ENCODE peak calls at places on chromosomes 13 and 19, in eight cellular contexts. One of them, this sample, is unnamed. For H3K36me3, the result is how much of the 10 kb centered on the place peaks cover.

GRCh38 chr19:13917888-13918406 is 11.9 kb downstream of the CC2D1A start:
- DNase-seq in mammary epithelial cell: no peak
- DNase-seq in neural progenitor cell: no peak
- DNase-seq in ascending aorta: no peak
- DNase-seq in thoracic aorta: no peak
- DNase-seq in Caco-2: no peak
- DNase-seq in fibroblast of lung: no peak
- DNase-seq in stomach: peak
- DNase-seq in this sample: no peak

GRCh38 chr13:51243832-51244231 is 21.6 kb downstream of the FAM124A start:
- DNase-seq in neural progenitor cell: peak
- DNase-seq in ascending aorta: no peak
- DNase-seq in Caco-2: no peak
- DNase-seq in stomach: no peak
- DNase-seq in thoracic aorta: no peak
- DNase-seq in mammary epithelial cell: no peak
- DNase-seq in fibroblast of lung: no peak
- DNase-seq in this sample: no peak

GRCh38 chr13:103973740-103974139 is 907.5 kb upstream of the SLC10A2 start:
- DNase-seq in thoracic aorta: no peak
- DNase-seq in neural progenitor cell: no peak
- DNase-seq in stomach: no peak
- DNase-seq in Caco-2: no peak
- DNase-seq in fibroblast of lung: no peak
- DNase-seq in ascending aorta: no peak
- DNase-seq in mammary epithelial cell: no peak
- DNase-seq in this sample: no peak

GRCh38 chr19:2494447-2495129 is 18.7 kb downstream of the GADD45B start:
- DNase-seq in thoracic aorta: peak
- DNase-seq in mammary epithelial cell: peak
- DNase-seq in stomach: peak
- DNase-seq in neural progenitor cell: peak
- DNase-seq in fibroblast of lung: peak
- DNase-seq in Caco-2: no peak
- DNase-seq in ascending aorta: peak
- DNase-seq in this sample: peak

GRCh38 chr19:54136086-54136863 is 1.3 kb upstream of the CNOT3 start:
- DNase-seq in mammary epithelial cell: no peak
- DNase-seq in fibroblast of lung: peak
- DNase-seq in thoracic aorta: no peak
- DNase-seq in Caco-2: no peak
- DNase-seq in stomach: no peak
- DNase-seq in neural progenitor cell: peak
- DNase-seq in ascending aorta: no peak
- DNase-seq in this sample: no peak

GRCh38 chr13:114019367-114019766 is 45.5 kb upstream of the C13orf46 start:
- DNase-seq in stomach: no peak
- DNase-seq in Caco-2: no peak
- DNase-seq in fibroblast of lung: no peak
- DNase-seq in ascending aorta: no peak
- DNase-seq in neural progenitor cell: peak
- DNase-seq in mammary epithelial cell: no peak
- DNase-seq in thoracic aorta: no peak
- DNase-seq in this sample: no peak

GRCh38 chr19:3683866-3684816 is 16.1 kb downstream of the PIP5K1C start:
- DNase-seq in fibroblast of lung: peak
- DNase-seq in neural progenitor cell: no peak
- DNase-seq in stomach: no peak
- DNase-seq in mammary epithelial cell: no peak
- DNase-seq in thoracic aorta: no peak
- DNase-seq in ascending aorta: no peak
- DNase-seq in Caco-2: no peak
- DNase-seq in this sample: peak

GRCh38 chr19:29841209-29841558 is 29.4 kb downstream of the CCNE1 start:
- DNase-seq in neural progenitor cell: no peak
- DNase-seq in mammary epithelial cell: peak
- DNase-seq in Caco-2: no peak
- DNase-seq in fibroblast of lung: no peak
- DNase-seq in ascending aorta: no peak
- DNase-seq in stomach: no peak
- DNase-seq in thoracic aorta: no peak
- DNase-seq in this sample: no peak

GRCh38 chr19:13089139-13089856 is 13.4 kb downstream of the LYL1 start:
- DNase-seq in stomach: no peak
- DNase-seq in Caco-2: peak
- DNase-seq in thoracic aorta: no peak
- DNase-seq in ascending aorta: no peak
- DNase-seq in mammary epithelial cell: no peak
- DNase-seq in fibroblast of lung: no peak
- DNase-seq in neural progenitor cell: peak
- DNase-seq in this sample: no peak

GRCh38 chr13:111491021-111491420 is 170.6 kb downstream of the TEX29 start:
- DNase-seq in thoracic aorta: no peak
- DNase-seq in mammary epithelial cell: no peak
- DNase-seq in fibroblast of lung: no peak
- DNase-seq in neural progenitor cell: no peak
- DNase-seq in Caco-2: no peak
- DNase-seq in ascending aorta: no peak
- DNase-seq in stomach: peak
- DNase-seq in this sample: no peak

GRCh38 chr13:110113284-110113764 is 193.6 kb downstream of the COL4A1 start:
- DNase-seq in mammary epithelial cell: peak
- DNase-seq in fibroblast of lung: peak
- DNase-seq in thoracic aorta: no peak
- DNase-seq in Caco-2: no peak
- DNase-seq in neural progenitor cell: no peak
- DNase-seq in stomach: no peak
- DNase-seq in ascending aorta: no peak
- DNase-seq in this sample: no peak

GRCh38 chr19:1045247-1045603 is 5.3 kb downstream of the ABCA7 start:
- DNase-seq in neural progenitor cell: peak
- DNase-seq in mammary epithelial cell: peak
- DNase-seq in stomach: peak
- DNase-seq in thoracic aorta: no peak
- DNase-seq in ascending aorta: no peak
- DNase-seq in fibroblast of lung: no peak
- DNase-seq in Caco-2: peak
- DNase-seq in this sample: peak

DNA sequence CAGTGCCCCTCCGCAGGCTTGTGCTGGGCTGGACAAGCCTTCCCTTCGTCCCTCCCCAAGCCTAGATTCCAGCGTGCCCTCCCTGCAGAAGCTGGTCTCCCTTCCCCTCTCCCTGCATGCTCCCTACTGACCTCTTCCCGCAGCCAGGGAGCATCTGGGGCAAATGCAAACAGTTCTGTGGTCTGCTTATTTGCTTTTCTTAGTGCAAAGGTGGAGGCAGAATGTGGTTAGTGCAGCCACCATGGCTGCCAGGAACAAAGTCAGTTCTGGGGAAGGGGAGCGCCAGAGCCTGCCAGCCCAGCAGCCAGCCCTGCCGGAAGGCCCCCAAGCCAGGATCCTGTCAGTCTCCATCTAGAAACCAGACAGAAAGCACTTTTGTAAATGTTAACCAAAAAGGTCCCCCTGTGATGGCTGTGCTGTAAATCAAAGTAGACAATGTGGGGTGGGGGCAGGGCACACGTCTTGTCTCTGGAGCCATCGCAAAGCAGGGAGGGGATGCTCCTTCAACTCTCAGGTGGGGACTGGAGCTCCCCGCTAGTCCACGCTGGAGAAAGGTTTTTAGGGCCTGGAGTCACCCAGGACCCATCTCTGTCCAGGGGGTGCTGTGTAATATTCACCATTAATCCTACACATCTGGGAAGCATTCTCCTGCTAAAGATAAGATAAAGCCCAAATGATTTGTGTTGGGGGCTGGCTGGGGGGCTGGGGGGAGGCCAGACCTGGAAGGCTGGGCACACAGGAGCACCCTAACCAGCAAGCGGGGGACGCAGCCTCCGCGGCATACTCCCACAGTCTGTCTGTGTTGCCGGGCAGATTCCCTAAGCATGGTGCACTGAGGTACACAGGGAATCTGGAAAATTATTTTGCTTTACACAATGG is 30.9 kb downstream of the SERP2 start:
- DNase-seq in thoracic aorta: no peak
- DNase-seq in ascending aorta: no peak
- DNase-seq in neural progenitor cell: peak
- DNase-seq in mammary epithelial cell: no peak
- DNase-seq in Caco-2: peak
- DNase-seq in fibroblast of lung: no peak
- DNase-seq in stomach: peak
- DNase-seq in this sample: no peak
- H3K4me3 ChIP-seq in thoracic aorta: no peak
- H3K4me3 ChIP-seq in ascending aorta: no peak
- H3K4me3 ChIP-seq in neural progenitor cell: peak
- H3K4me3 ChIP-seq in mammary epithelial cell: no peak
- H3K4me3 ChIP-seq in Caco-2: no peak
- H3K4me3 ChIP-seq in fibroblast of lung: no peak
- H3K4me3 ChIP-seq in stomach: peak
- H3K4me3 ChIP-seq in this sample: no peak

GRCh38 chr13:71674776-71675352 is 192.1 kb downstream of the DACH1 start:
- DNase-seq in fibroblast of lung: no peak
- DNase-seq in mammary epithelial cell: no peak
- DNase-seq in stomach: no peak
- DNase-seq in thoracic aorta: no peak
- DNase-seq in neural progenitor cell: no peak
- DNase-seq in ascending aorta: no peak
- DNase-seq in Caco-2: peak
- DNase-seq in this sample: no peak
- TF ChIP-seq CTCF in fibroblast of lung: peak
- TF ChIP-seq CTCF in mammary epithelial cell: no peak
- TF ChIP-seq CTCF in stomach: no peak
- TF ChIP-seq CTCF in thoracic aorta: no peak
- TF ChIP-seq CTCF in neural progenitor cell: peak
- TF ChIP-seq CTCF in ascending aorta: no peak
- TF ChIP-seq CTCF in Caco-2: no peak
- TF ChIP-seq CTCF in this sample: peak

DNA sequence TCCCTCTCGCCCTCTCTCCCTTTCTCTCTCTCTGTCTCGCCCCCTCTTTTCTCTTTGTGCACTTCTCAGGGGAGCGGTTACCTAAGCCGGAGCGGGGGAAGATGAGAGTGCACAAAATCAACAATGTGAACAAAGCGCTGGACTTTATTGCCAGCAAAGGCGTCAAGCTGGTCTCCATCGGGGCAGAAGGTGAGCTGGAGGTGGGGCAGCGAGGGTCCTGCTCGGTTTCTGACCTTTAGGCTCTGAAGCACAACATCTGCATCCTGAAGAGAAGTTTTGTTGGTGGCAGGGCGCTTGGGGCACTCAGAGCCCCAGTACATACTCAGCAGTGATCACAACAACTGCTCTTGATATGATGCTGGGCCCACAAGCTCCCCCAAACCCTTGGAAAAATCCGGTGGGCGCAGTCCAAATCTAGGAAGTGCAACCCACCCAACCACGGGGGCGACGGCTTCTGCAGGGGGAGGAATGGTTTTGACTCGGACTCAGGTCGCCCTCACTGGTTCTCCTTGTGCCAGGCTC is 43.3 kb downstream of the CAPN12 start:
- DNase-seq in neural progenitor cell: no peak
- DNase-seq in mammary epithelial cell: no peak
- DNase-seq in thoracic aorta: no peak
- DNase-seq in Caco-2: peak
- DNase-seq in stomach: no peak
- DNase-seq in ascending aorta: no peak
- DNase-seq in fibroblast of lung: no peak
- DNase-seq in this sample: no peak
- H3K36me3 ChIP-seq in neural progenitor cell: under half
- H3K36me3 ChIP-seq in mammary epithelial cell: under half
- H3K36me3 ChIP-seq in thoracic aorta: under half
- H3K36me3 ChIP-seq in Caco-2: under half
- H3K36me3 ChIP-seq in stomach: half or more
- H3K36me3 ChIP-seq in ascending aorta: half or more
- H3K36me3 ChIP-seq in fibroblast of lung: under half
- H3K36me3 ChIP-seq in this sample: under half

GRCh38 chr13:46170268-46170667 is 11.7 kb downstream of the LCP1 start:
- DNase-seq in Caco-2: no peak
- DNase-seq in thoracic aorta: no peak
- DNase-seq in ascending aorta: no peak
- DNase-seq in fibroblast of lung: no peak
- DNase-seq in mammary epithelial cell: no peak
- DNase-seq in neural progenitor cell: no peak
- DNase-seq in stomach: peak
- DNase-seq in this sample: no peak

GRCh38 chr13:46171739-46172138 is 10.2 kb downstream of the LCP1 start:
- DNase-seq in thoracic aorta: no peak
- DNase-seq in stomach: no peak
- DNase-seq in mammary epithelial cell: no peak
- DNase-seq in ascending aorta: no peak
- DNase-seq in neural progenitor cell: no peak
- DNase-seq in Caco-2: no peak
- DNase-seq in fibroblast of lung: no peak
- DNase-seq in this sample: no peak

GRCh38 chr13:46168818-46169217 is 13.2 kb downstream of the LCP1 start:
- DNase-seq in Caco-2: no peak
- DNase-seq in stomach: no peak
- DNase-seq in ascending aorta: no peak
- DNase-seq in fibroblast of lung: no peak
- DNase-seq in thoracic aorta: no peak
- DNase-seq in neural progenitor cell: no peak
- DNase-seq in mammary epithelial cell: no peak
- DNase-seq in this sample: no peak

GRCh38 chr13:46171223-46171622 is 10.8 kb downstream of the LCP1 start:
- DNase-seq in ascending aorta: no peak
- DNase-seq in stomach: no peak
- DNase-seq in Caco-2: no peak
- DNase-seq in neural progenitor cell: no peak
- DNase-seq in mammary epithelial cell: no peak
- DNase-seq in thoracic aorta: no peak
- DNase-seq in fibroblast of lung: no peak
- DNase-seq in this sample: no peak

GRCh38 chr13:46170687-46171086 is 11.3 kb downstream of the LCP1 start:
- DNase-seq in fibroblast of lung: no peak
- DNase-seq in thoracic aorta: no peak
- DNase-seq in Caco-2: no peak
- DNase-seq in ascending aorta: no peak
- DNase-seq in stomach: no peak
- DNase-seq in neural progenitor cell: no peak
- DNase-seq in mammary epithelial cell: no peak
- DNase-seq in this sample: no peak
- H3K4me3 ChIP-seq in fibroblast of lung: no peak
- H3K4me3 ChIP-seq in thoracic aorta: no peak
- H3K4me3 ChIP-seq in Caco-2: no peak
- H3K4me3 ChIP-seq in ascending aorta: no peak
- H3K4me3 ChIP-seq in stomach: no peak
- H3K4me3 ChIP-seq in neural progenitor cell: no peak
- H3K4me3 ChIP-seq in mammary epithelial cell: no peak
- H3K4me3 ChIP-seq in this sample: peak